ENCODE peak calls at places on chromosomes 11 and 22, in nine cellular contexts. Q is putamen; D is dorsolateral prefrontal cortex; Z is HTR-8/SVneo; G is A172; L is occipital lobe; X is GM04503; K is stimulated activated CD4-positive, alpha-beta T cell treated with anti-CD3 and anti-CD28 coated beads, Interleukin-4, amount 100 ng/mL, for 48 hours; B is hypothalamus. R is an unnamed sample.

GRCh38 chr11:95277868-95278267 is 46.9 kb upstream of the SESN3 start:
- DNase-seq in Q (no peak), D (no peak), Z (no peak), G (no peak), L (no peak), X (no peak), K (no peak), B (no peak), R (no peak)

GRCh38 chr11:79437981-79438630 is 2.7 kb downstream of the TENM4 start:
- DNase-seq in Q (no peak), D (no peak), Z (no peak), G (peak), L (no peak), X (no peak), K (no peak), B (no peak), R (no peak)

GRCh38 chr22:39197578-39197977 is 45.1 kb upstream of the CBX7 start:
- DNase-seq in Q (no peak), D (no peak), Z (no peak), G (no peak), L (no peak), X (no peak), K (no peak), B (no peak), R (no peak)

GRCh38 chr11:107743161-107743560 is 31.3 kb upstream of the SLN start:
- DNase-seq in Q (no peak), D (peak), Z (no peak), G (no peak), L (no peak), X (no peak), K (no peak), B (no peak), R (peak)

GRCh38 chr11:117218133-117218915 is 13.5 kb downstream of the PCSK7 start:
- DNase-seq in Q (no peak), D (no peak), Z (no peak), G (no peak), L (no peak), X (no peak), K (no peak), B (no peak), R (no peak)

GRCh38 chr11:93031386-93031785 is 61.9 kb downstream of the MTNR1B start:
- DNase-seq in Q (peak), D (no peak), Z (no peak), G (peak), L (peak), X (no peak), K (no peak), B (no peak), R (no peak)

GRCh38 chr11:46686886-46687810 is 13.3 kb downstream of the ARHGAP1 start:
- DNase-seq in Q (no peak), D (no peak), Z (no peak), G (peak), L (no peak), X (peak), K (no peak), B (no peak), R (peak)

GRCh38 chr11:130827697-130828377 is 88.4 kb downstream of the SNX19 start:
- DNase-seq in Q (peak), D (no peak), Z (peak), G (peak), L (no peak), X (no peak), K (peak), B (no peak), R (peak)

GRCh38 chr11:73158356-73159051 is 16.4 kb upstream of the FCHSD2 start:
- DNase-seq in Q (no peak), D (no peak), Z (peak), G (no peak), L (no peak), X (no peak), K (no peak), B (no peak), R (no peak)

GRCh38 chr11:102669664-102670063 is 35.9 kb downstream of the MMP27 start:
- DNase-seq in Q (no peak), D (no peak), Z (no peak), G (no peak), L (no peak), X (no peak), K (no peak), B (no peak), R (no peak)

GRCh38 chr11:26947904-26948639 is 45.8 kb upstream of the FIBIN start:
- DNase-seq in Q (no peak), D (no peak), Z (no peak), G (no peak), L (no peak), X (no peak), K (no peak), B (no peak), R (no peak)

GRCh38 chr11:77395460-77396175 is 78.3 kb downstream of the PAK1 start:
- DNase-seq in Q (no peak), D (no peak), Z (no peak), G (no peak), L (no peak), X (no peak), K (no peak), B (no peak), R (no peak)

GRCh38 chr11:31641477-31642062 is 132.0 kb downstream of the ELP4 start:
- DNase-seq in Q (no peak), D (peak), Z (peak), G (peak), L (no peak), X (no peak), K (no peak), B (no peak), R (peak)